ENCODE peak calls at places on chromosomes 13 and 19, in four cellular contexts. D, Q, L and Z are unnamed samples. For H3K36me3, the result is how much of the 10 kb centered on the place peaks cover.

GRCh38 chr19:44764975-44765948 is 12.4 kb upstream of the CBLC start:
- DNase-seq in D (no peak), Q (no peak), L (no peak), Z (peak)

GRCh38 chr19:290539-291521 is at the start of gene PLPP2:
- DNase-seq in Q (peak), L (peak), D (peak), Z (peak)

GRCh38 chr19:2049741-2050348 is 1.2 kb downstream of the MKNK2 start:
- DNase-seq in L (peak), Q (peak), D (peak), Z (peak)

GRCh38 chr19:48991823-48992570 is 1.1 kb downstream of the GYS1 start:
- DNase-seq in Q (peak), D (no peak), L (peak), Z (peak)

GRCh38 chr19:35484637-35485036 is 5.6 kb downstream of the KRTDAP start:
- DNase-seq in L (no peak), Q (no peak), D (no peak), Z (no peak)

GRCh38 chr19:13097331-13098258 is 5.1 kb downstream of the LYL1 start:
- DNase-seq in D (no peak), L (no peak), Q (peak), Z (peak)

GRCh38 chr13:48094404-48094780 is 512 bp downstream of the MED4 start:
- DNase-seq in L (no peak), D (no peak), Q (peak), Z (no peak)

GRCh38 chr19:18708452-18709231 is 25.2 kb downstream of the CRTC1 start:
- DNase-seq in D (no peak), L (peak), Q (no peak), Z (no peak)

GRCh38 chr19:10478903-10479384 is 24.2 kb downstream of the KEAP1 start:
- DNase-seq in L (peak), D (peak), Q (peak), Z (peak)

GRCh38 chr19:18733196-18733647 is 49.7 kb downstream of the CRTC1 start:
- DNase-seq in L (peak), D (no peak), Q (no peak), Z (no peak)

DNA sequence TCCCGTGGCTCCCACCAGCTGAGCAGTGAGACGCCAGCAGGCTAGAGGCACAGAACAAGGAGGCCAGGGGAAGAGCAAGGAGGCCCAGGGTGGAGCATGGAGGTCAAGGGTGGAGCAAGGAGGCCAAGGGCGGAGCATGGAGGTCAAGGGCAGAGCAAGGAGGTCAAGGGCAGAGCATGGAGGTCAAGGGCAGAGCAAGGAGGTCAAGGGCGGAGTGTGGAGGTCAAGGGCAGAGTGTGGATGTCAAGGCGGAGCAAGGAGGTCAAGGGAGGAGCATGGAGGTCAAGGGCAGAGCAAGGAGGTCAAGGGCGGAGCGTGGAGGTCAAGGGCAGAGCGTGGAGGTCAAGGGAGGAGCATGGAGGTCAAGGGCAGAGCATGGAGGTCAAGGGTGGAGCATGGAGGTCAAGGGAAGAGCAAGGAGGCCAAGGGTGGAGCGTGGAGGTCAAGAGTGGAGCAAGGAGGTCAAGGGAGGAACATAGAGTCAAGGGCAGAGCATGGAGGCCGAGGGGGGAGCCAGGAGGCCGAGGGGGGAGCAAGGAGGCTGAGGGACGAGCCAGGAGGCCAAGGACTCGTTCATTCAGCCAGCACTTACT is 27.7 kb downstream of the DPF1 start:
- DNase-seq in D (no peak), Q (no peak), L (no peak), Z (no peak)
- H3K36me3 ChIP-seq in D (under half), Q (under half), L (under half), Z (under half)

DNA sequence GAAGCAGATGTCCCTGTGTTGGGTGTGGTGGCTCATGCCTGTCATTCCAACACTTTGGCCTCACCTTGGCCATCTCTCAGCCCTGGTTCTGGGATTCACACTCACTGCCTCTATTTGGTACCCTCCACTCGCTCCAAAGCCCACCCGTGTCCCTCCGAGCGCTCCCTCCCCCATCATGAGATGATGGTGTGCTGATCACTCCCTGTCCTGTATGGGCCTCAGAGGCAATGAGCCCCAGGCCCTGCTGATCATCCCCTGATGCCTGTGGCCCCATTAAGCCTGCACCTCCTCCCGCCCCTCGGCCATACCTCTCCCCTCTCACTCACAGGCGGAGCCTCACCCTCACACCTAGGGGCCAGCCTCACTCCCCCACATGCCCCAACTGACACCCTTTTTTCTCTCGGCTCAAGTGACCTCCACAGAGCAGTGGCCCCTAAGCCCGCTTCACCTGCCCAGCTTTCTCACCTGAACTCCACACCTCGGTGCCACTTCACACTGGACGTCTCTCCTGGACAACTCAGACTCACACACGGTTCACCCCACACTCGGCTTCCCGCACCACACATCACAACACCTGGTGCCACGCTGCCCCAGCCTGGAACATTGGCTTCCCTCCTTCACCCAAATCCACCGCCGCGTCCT is 114.5 kb downstream of the STK24 start:
- DNase-seq in Q (no peak), D (no peak), L (no peak), Z (no peak)
- H3K36me3 ChIP-seq in Q (under half), D (under half), L (half or more), Z (half or more)

DNA sequence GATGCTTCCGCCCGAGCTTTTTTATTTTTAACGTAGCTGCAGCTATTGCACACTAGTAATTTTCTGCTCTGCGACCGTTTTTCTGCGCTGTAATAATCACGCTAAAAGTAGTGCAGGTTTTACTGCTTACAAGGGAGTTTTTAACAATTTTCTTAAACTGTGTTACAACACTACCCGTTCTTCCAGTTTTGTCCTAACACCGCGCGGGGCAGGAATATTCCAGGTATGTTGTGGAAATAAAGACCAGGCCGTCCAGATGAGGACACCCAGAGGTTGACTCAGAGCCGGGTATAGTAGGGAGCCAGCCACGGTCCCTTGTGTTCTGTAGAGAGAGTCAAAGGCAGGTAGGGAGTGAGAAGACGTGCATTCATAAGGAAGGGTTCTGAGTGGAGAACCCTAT is 21.7 kb downstream of the ZNF274 start:
- DNase-seq in D (no peak), Q (no peak), L (no peak), Z (no peak)
- H3K36me3 ChIP-seq in D (under half), Q (under half), L (half or more), Z (under half)

DNA sequence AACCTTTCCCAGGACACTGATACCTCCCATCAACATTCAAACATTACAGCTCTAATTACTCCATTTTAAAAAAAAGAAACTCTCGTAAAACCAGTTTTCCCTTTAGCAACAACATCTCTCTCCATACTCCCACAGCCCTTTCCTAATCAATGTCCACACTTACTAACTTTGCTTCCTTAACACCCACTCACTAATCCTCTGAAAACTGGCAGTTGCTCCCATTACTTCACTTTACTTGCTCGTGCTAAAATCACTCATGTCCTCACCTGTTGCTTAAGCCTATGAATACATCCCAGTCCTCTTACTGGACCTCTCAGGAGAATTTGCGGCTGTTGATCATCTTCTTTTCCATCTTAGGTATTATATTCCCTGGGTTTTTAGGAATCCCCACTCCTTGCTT is 44.8 kb downstream of the RBM26 start:
- DNase-seq in L (no peak), Q (no peak), D (no peak), Z (no peak)
- H3K36me3 ChIP-seq in L (under half), Q (under half), D (under half), Z (half or more)

DNA sequence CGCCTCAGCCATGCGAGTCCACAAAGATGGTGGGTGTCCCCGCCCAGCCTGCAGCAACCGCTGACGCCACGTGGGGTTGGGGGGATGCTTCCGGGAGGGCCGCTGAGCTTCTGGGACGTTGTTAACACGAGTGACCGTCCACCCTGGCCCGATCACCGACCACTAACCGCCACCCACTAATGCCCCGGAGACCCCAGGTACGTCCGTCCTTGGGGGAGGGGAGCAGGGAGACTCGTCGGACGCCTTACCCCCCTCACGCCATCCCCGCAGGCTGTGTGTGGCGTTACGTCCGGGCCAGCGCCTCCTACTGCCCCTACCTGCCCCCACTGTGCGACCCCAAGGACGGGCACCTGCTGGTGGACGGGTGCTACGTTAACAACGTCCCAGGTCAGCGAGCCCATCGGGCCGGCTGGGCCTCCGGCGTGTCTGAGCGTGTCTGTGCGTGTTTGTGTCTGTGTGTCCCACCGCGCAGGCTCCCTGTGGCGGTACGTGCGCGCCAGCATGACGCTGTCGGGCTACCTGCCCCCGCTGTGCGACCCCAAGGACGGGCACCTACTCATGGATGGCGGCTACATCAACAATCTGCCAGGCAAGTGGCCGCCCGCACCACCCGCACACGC is 21.3 kb downstream of the PNPLA6 start:
- DNase-seq in L (no peak), Q (no peak), D (no peak), Z (no peak)
- H3K36me3 ChIP-seq in L (half or more), Q (under half), D (under half), Z (half or more)

GRCh38 chr19:40717325-40717879 is 490 bp downstream of the ITPKC start:
- DNase-seq in D (peak), L (no peak), Q (no peak), Z (no peak)

GRCh38 chr19:40721140-40721486 is 4.2 kb downstream of the ITPKC start:
- DNase-seq in D (no peak), L (no peak), Q (no peak), Z (no peak)

GRCh38 chr19:40717880-40718773 is 1.2 kb downstream of the ITPKC start:
- DNase-seq in L (no peak), Q (peak), D (peak), Z (peak)

GRCh38 chr19:40718774-40719391 is 2.0 kb downstream of the ITPKC start:
- DNase-seq in D (peak), Q (peak), L (peak), Z (peak)

DNA sequence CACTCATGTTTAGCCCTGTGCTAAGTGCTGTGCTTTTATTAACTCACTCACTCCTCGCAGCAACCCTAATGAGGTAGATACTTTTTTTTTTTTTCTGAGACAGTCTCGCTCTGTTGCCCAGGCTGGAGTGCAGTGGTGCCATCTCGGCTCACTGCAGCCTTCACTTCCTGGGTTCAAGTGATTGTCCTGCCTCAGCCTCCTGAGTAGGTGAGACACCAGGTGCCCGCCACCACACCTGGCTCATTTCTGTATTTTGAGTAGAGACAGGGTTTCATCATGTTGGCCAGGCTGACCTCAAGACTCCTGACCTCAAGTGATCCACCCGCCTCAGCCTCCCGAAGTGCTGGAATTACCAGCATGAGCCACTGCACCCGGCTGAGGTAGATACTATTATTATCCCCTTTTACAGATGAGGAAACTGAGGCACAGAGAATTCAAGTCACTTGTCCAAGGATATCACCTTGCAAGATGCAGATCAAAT is 2.5 kb downstream of the ITPKC start:
- DNase-seq in L (no peak), D (no peak), Q (no peak), Z (peak)
- H3K36me3 ChIP-seq in L (under half), D (under half), Q (under half), Z (under half)

GRCh38 chr13:113520571-113520970 is 30.1 kb upstream of the DCUN1D2 start:
- DNase-seq in Q (no peak), D (no peak), L (no peak), Z (no peak)

GRCh38 chr13:113513761-113514160 is 23.2 kb upstream of the DCUN1D2 start:
- DNase-seq in Q (no peak), L (no peak), D (no peak), Z (no peak)

GRCh38 chr13:113514844-113515243 is 24.3 kb upstream of the DCUN1D2 start:
- DNase-seq in D (no peak), Q (no peak), L (no peak), Z (no peak)

GRCh38 chr13:113518080-113518803 is 27.7 kb upstream of the DCUN1D2 start:
- DNase-seq in L (no peak), D (no peak), Q (no peak), Z (no peak)

GRCh38 chr13:113519556-113519955 is 29.0 kb upstream of the DCUN1D2 start:
- DNase-seq in D (no peak), Q (no peak), L (no peak), Z (no peak)
- H3K36me3 ChIP-seq in D (under half), Q (under half), L (under half), Z (half or more)

GRCh38 chr13:113612626-113613025 is 28.1 kb downstream of the TFDP1 start:
- DNase-seq in Q (no peak), L (no peak), D (no peak), Z (no peak)
- H3K36me3 ChIP-seq in Q (under half), L (under half), D (under half), Z (under half)

GRCh38 chr19:5205937-5206750 is 134.5 kb downstream of the PTPRS start:
- DNase-seq in Q (no peak), D (no peak), L (no peak), Z (no peak)

GRCh38 chr19:5207806-5208205 is 132.8 kb downstream of the PTPRS start:
- DNase-seq in D (no peak), L (no peak), Q (no peak), Z (no peak)

GRCh38 chr19:5205388-5205787 is 135.2 kb downstream of the PTPRS start:
- DNase-seq in Q (no peak), L (no peak), D (no peak), Z (no peak)

GRCh38 chr19:5204212-5204611 is 136.4 kb downstream of the PTPRS start:
- DNase-seq in Q (no peak), L (no peak), D (no peak), Z (no peak)

GRCh38 chr19:5206751-5207075 is 133.9 kb downstream of the PTPRS start:
- DNase-seq in Q (no peak), D (no peak), L (no peak), Z (no peak)
- H3K36me3 ChIP-seq in Q (under half), D (under half), L (under half), Z (under half)